ENCODE peak calls at places on chromosome 10, in five cellular contexts. G is HepG2, A is HEK293T, Z is GM12878, I is H1. M is an unnamed sample.
A peak's percentile ranks its signal among the peaks of the same experiment; 100 is the strongest.

GRCh38 chr10:106819490-106819889 is 345.0 kb downstream of the SORCS1 start:
- DNase-seq in G (no peak), A (no peak), Z (no peak), I (no peak), M (no peak)

GRCh38 chr10:57657164-57657765 is 610.4 kb downstream of the IPMK start:
- DNase-seq in G (peak; percentile 53), A (peak; percentile 46), Z (no peak), I (peak; percentile 76), M (peak; percentile 51)

GRCh38 chr10:73117976-73118743 is 7.9 kb downstream of the NUDT13 start:
- DNase-seq in G (peak; percentile 53), A (no peak), Z (peak; percentile 83), I (no peak), M (no peak)

GRCh38 chr10:48749254-48749787 is 64.6 kb downstream of the WDFY4 start:
- DNase-seq in G (no peak), A (no peak), Z (no peak), I (no peak), M (no peak)

GRCh38 chr10:72276013-72276387 is 2.3 kb downstream of the DDIT4 start:
- DNase-seq in G (no peak), A (no peak), Z (no peak), I (no peak), M (no peak)

GRCh38 chr10:24344279-24344678 is 135.3 kb downstream of the KIAA1217 start:
- DNase-seq in G (peak; percentile 4), A (no peak), Z (no peak), I (no peak), M (no peak)

GRCh38 chr10:10891437-10891836 is 126.2 kb upstream of the CELF2 start:
- DNase-seq in G (no peak), A (no peak), Z (no peak), I (no peak), M (no peak)

GRCh38 chr10:88186335-88186734 is 322.9 kb downstream of the PTEN start:
- DNase-seq in G (no peak), A (no peak), Z (no peak), I (no peak), M (no peak)

GRCh38 chr10:110706690-110707098 is 62.6 kb downstream of the RBM20 start:
- DNase-seq in G (no peak), A (no peak), Z (no peak), I (peak; percentile 30), M (peak; percentile 39)

GRCh38 chr10:24494236-24494635 is 229.5 kb downstream of the ARHGAP21 start:
- DNase-seq in G (no peak), A (no peak), Z (no peak), I (no peak), M (no peak)

GRCh38 chr10:88278912-88279311 is 304.2 kb downstream of the RNLS start:
- DNase-seq in G (no peak), A (no peak), Z (no peak), I (no peak), M (no peak)

GRCh38 chr10:75530337-75530736 is 98.9 kb downstream of the LRMDA start:
- DNase-seq in G (no peak), A (no peak), Z (no peak), I (no peak), M (no peak)

GRCh38 chr10:14244801-14245211 is 85.9 kb downstream of the FRMD4A start:
- DNase-seq in G (no peak), A (no peak), Z (no peak), I (no peak), M (no peak)

GRCh38 chr10:15325243-15326002 is 45.7 kb downstream of the FAM171A1 start:
- DNase-seq in G (no peak), A (no peak), Z (no peak), I (no peak), M (no peak)

GRCh38 chr10:8628351-8628750 is 573.9 kb downstream of the GATA3 start:
- DNase-seq in G (no peak), A (no peak), Z (no peak), I (no peak), M (peak; percentile 6)

GRCh38 chr10:25557136-25557535 is 376.9 kb upstream of the MYO3A start:
- DNase-seq in G (no peak), A (no peak), Z (no peak), I (no peak), M (no peak)

GRCh38 chr10:25382029-25382810 is 207.4 kb downstream of the GPR158 start:
- DNase-seq in G (no peak), A (no peak), Z (no peak), I (no peak), M (no peak)

GRCh38 chr10:61283489-61284221 is 169.5 kb downstream of the TMEM26 start:
- DNase-seq in G (no peak), A (no peak), Z (no peak), I (no peak), M (no peak)

GRCh38 chr10:59222788-59223187 is 46.3 kb downstream of the PHYHIPL start:
- DNase-seq in G (peak; percentile 89), A (no peak), Z (no peak), I (no peak), M (no peak)

GRCh38 chr10:33428706-33429105 is 94.2 kb upstream of the NRP1 start:
- DNase-seq in G (no peak), A (no peak), Z (no peak), I (no peak), M (no peak)

GRCh38 chr10:112793197-112793921 is 156.7 kb upstream of the TCF7L2 start:
- DNase-seq in G (no peak), A (no peak), Z (no peak), I (peak; percentile 38), M (no peak)

GRCh38 chr10:6173203-6173602 is 29.5 kb upstream of the PFKFB3 start:
- DNase-seq in G (peak; percentile 45), A (peak; percentile 50), Z (no peak), I (peak; percentile 71), M (no peak)

GRCh38 chr10:125982256-125982948 is 86.0 kb downstream of the FANK1 start:
- DNase-seq in G (peak; percentile 41), A (peak; percentile 70), Z (peak; percentile 35), I (no peak), M (peak; percentile 32)

GRCh38 chr10:88840881-88841280 is 10.8 kb downstream of the ANKRD22 start:
- DNase-seq in G (no peak), A (no peak), Z (no peak), I (no peak), M (no peak)

GRCh38 chr10:18406136-18406535 is 245.3 kb downstream of the NSUN6 start:
- DNase-seq in G (no peak), A (peak; percentile 13), Z (no peak), I (no peak), M (no peak)

GRCh38 chr10:33212061-33212748 is 122.3 kb downstream of the NRP1 start:
- DNase-seq in G (no peak), A (no peak), Z (no peak), I (no peak), M (no peak)

GRCh38 chr10:123687758-123688157 is 21.6 kb downstream of the GPR26 start:
- DNase-seq in G (peak; percentile 6), A (peak; percentile 25), Z (no peak), I (no peak), M (no peak)

GRCh38 chr10:33808475-33808874 is 474.0 kb upstream of the NRP1 start:
- DNase-seq in G (no peak), A (no peak), Z (no peak), I (no peak), M (no peak)

GRCh38 chr10:15043674-15044073 is at the start of gene OLAH:
- DNase-seq in G (no peak), A (no peak), Z (no peak), I (no peak), M (no peak)

GRCh38 chr10:11146402-11147171 is 128.9 kb downstream of the CELF2 start:
- DNase-seq in G (no peak), A (no peak), Z (no peak), I (no peak), M (no peak)

GRCh38 chr10:14247650-14248258 is 83.0 kb downstream of the FRMD4A start:
- DNase-seq in G (no peak), A (no peak), Z (no peak), I (no peak), M (no peak)

GRCh38 chr10:18793951-18794350 is 134.7 kb downstream of the ARL5B start:
- DNase-seq in G (peak; percentile 4), A (peak; percentile 14), Z (no peak), I (no peak), M (no peak)

DNA sequence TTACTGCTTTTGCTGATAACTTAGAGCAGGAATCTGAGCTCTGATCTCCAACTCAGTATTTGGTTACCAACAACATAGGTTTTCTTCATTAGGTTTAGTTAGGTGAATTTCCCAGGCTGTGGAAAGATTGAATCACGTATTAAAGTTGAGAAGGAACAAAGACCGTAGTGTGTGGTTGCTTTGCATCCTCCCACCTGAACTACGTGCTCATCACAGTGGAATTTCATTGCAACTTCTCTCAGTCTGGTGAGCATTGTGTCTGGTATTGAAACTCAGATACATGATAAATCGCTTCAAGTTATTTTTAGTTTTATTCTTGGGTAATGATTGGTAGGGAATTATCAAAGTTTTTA is 139.4 kb upstream of the AKR1E2 start:
- DNase-seq in G (peak; percentile 39), A (no peak), Z (no peak), I (no peak), M (no peak)
- TF ChIP-seq SUZ12 in G (no peak), A (no peak), Z (no peak), I (no peak), M (no peak)

GRCh38 chr10:132885451-132886210 is 56.7 kb downstream of the CFAP46 start:
- DNase-seq in G (no peak), A (no peak), Z (no peak), I (no peak), M (no peak)
- TF ChIP-seq SUZ12 in G (no peak), A (no peak), Z (no peak), I (no peak), M (no peak)

DNA sequence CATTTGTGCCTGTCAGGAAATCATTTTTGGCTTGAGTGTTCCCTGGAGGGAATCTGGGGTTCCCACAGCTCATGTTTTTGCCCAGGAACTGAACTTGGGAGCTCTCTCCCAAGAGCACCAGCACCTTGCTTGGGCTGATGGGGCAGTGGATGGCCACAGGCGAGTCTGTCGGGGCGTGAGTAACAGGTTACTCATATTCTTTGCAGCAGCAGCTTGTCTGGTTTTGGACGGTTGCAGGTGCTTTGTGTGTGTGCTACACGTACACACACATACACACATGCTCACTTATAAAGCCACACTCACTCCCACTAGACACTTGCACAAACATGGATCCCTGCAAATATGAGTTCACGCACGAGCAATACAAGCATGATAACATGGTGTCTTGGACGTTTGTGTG is 2.9 kb upstream of the PALD1 start:
- DNase-seq in G (no peak), A (no peak), Z (no peak), I (no peak), M (no peak)
- TF ChIP-seq SUZ12 in G (no peak), A (no peak), Z (no peak), I (no peak), M (no peak)

GRCh38 chr10:3948843-3949242 is 163.8 kb upstream of the KLF6 start:
- DNase-seq in G (no peak), A (no peak), Z (no peak), I (no peak), M (no peak)
- TF ChIP-seq SUZ12 in G (no peak), A (no peak), Z (no peak), I (no peak), M (no peak)

GRCh38 chr10:78604286-78604685 is 464.5 kb upstream of the ZMIZ1 start:
- DNase-seq in G (no peak), A (no peak), Z (no peak), I (no peak), M (no peak)
- TF ChIP-seq SUZ12 in G (no peak), A (no peak), Z (no peak), I (no peak), M (no peak)

GRCh38 chr10:96906864-96907263 is 74.8 kb downstream of the LCOR start:
- DNase-seq in G (no peak), A (no peak), Z (peak; percentile 25), I (no peak), M (no peak)
- TF ChIP-seq SUZ12 in G (no peak), A (no peak), Z (no peak), I (no peak), M (no peak)

M was measured in NT2/D1.